ENCODE peak calls at places on chromosome 14, in seven cellular contexts. G is effector memory CD8-positive, alpha-beta T cell; V is AG09319; U is T follicular helper cell; H is NCI-H1694 treated with DMSO at 0.1 percent for 48 hours; Q is tibial nerve; K is iPS-NIHi11. F is an unnamed sample.
A peak's percentile ranks its signal among the peaks of the same experiment; 100 is the strongest.

GRCh38 chr14:33686218-33686617 is 264.7 kb downstream of the EGLN3 start:
- DNase-seq in G (no peak), V (no peak), U (no peak), H (no peak), Q (no peak), K (no peak), F (no peak)

GRCh38 chr14:105347587-105347968 is 33.0 kb downstream of the PACS2 start:
- DNase-seq in G (no peak), V (no peak), U (no peak), H (no peak), Q (no peak), K (no peak), F (no peak)

GRCh38 chr14:71321556-71322315 is 414.5 kb downstream of the PCNX1 start:
- DNase-seq in G (no peak), V (no peak), U (peak; percentile 6), H (peak; percentile 66), Q (no peak), K (peak; percentile 49), F (peak; percentile 54)

GRCh38 chr14:103693514-103693913 is 21.7 kb downstream of the XRCC3 start:
- DNase-seq in G (no peak), V (no peak), U (no peak), H (no peak), Q (peak; percentile 12), K (peak; percentile 58), F (no peak)

GRCh38 chr14:62039871-62040270 is 277.7 kb downstream of the SNAPC1 start:
- DNase-seq in G (no peak), V (no peak), U (no peak), H (no peak), Q (no peak), K (no peak), F (no peak)

GRCh38 chr14:51704465-51705050 is 52.8 kb downstream of the FRMD6 start:
- DNase-seq in G (no peak), V (no peak), U (no peak), H (no peak), Q (no peak), K (peak; percentile 20), F (no peak)

GRCh38 chr14:55473786-55474185 is 33.4 kb upstream of the TBPL2 start:
- DNase-seq in G (no peak), V (no peak), U (no peak), H (no peak), Q (no peak), K (no peak), F (no peak)

GRCh38 chr14:26775765-26776577 is 178.1 kb upstream of the NOVA1 start:
- DNase-seq in G (no peak), V (no peak), U (no peak), H (no peak), Q (no peak), K (no peak), F (no peak)

GRCh38 chr14:52706286-52706685 is 714 bp upstream of the PSMC6 start:
- DNase-seq in G (peak; percentile 18), V (no peak), U (no peak), H (no peak), Q (no peak), K (peak; percentile 20), F (no peak)

GRCh38 chr14:39734306-39734705 is 302.1 kb upstream of the FBXO33 start:
- DNase-seq in G (no peak), V (no peak), U (no peak), H (no peak), Q (no peak), K (no peak), F (no peak)

GRCh38 chr14:57816568-57817284 is 49.2 kb downstream of the SLC35F4 start:
- DNase-seq in G (no peak), V (no peak), U (no peak), H (no peak), Q (no peak), K (no peak), F (no peak)

GRCh38 chr14:94397279-94397898 is 9.0 kb upstream of the SERPINA1 start:
- DNase-seq in G (no peak), V (no peak), U (no peak), H (no peak), Q (no peak), K (no peak), F (no peak)

GRCh38 chr14:24233538-24233866 is 773 bp downstream of the GMPR2 start:
- DNase-seq in G (no peak), V (no peak), U (no peak), H (no peak), Q (no peak), K (no peak), F (no peak)